ENCODE peak calls at places on chromosome 2, in five cellular contexts. M is KG1, U is activated B cell treated with CpG ODN at 0.5 μM for 24 hours, N is mesenchymal stem cell, Y is pulmonary artery endothelial cell. I is an unnamed sample.

GRCh38 chr2:67384115-67384823 is 12.9 kb upstream of the ETAA1 start:
- DNase-seq in M (no peak), N (no peak), Y (no peak), U (no peak), I (no peak)

GRCh38 chr2:40256649-40257048 is 195.2 kb downstream of the SLC8A1 start:
- DNase-seq in M (no peak), U (no peak), N (no peak), Y (no peak), I (no peak)

GRCh38 chr2:85400541-85400940 is 9.6 kb downstream of the CAPG start:
- DNase-seq in N (no peak), U (no peak), M (no peak), Y (no peak), I (no peak)

GRCh38 chr2:221518201-221518936 is 53.7 kb downstream of the EPHA4 start:
- DNase-seq in N (peak; percentile 92), M (no peak), U (no peak), Y (peak; percentile 45), I (peak; percentile 72)

GRCh38 chr2:94870392-94871225 is 621 bp upstream of the TEKT4 start:
- DNase-seq in U (no peak), N (no peak), Y (no peak), M (no peak), I (no peak)

GRCh38 chr2:162318280-162319222 is at the start of gene IFIH1:
- DNase-seq in U (peak; percentile 72), Y (peak; percentile 74), N (peak; percentile 97), M (peak; percentile 90), I (peak; percentile 85)

GRCh38 chr2:2291500-2292260 is 39.4 kb downstream of the MYT1L start:
- DNase-seq in M (no peak), U (no peak), Y (no peak), N (no peak), I (no peak)

GRCh38 chr2:26179446-26179907 is 6.6 kb downstream of the GAREM2 start:
- DNase-seq in N (no peak), U (no peak), Y (no peak), M (no peak), I (no peak)

GRCh38 chr2:82728090-82728489 is 1731.0 kb downstream of the SUCLG1 start:
- DNase-seq in N (no peak), U (no peak), M (no peak), Y (no peak), I (no peak)

GRCh38 chr2:231592636-231593145 is at the start of gene TEX44:
- DNase-seq in N (no peak), Y (no peak), U (no peak), M (no peak), I (no peak)

GRCh38 chr2:47112665-47113435 is 42.3 kb downstream of the STPG4 start:
- DNase-seq in Y (no peak), M (no peak), N (no peak), U (no peak), I (no peak)

GRCh38 chr2:106094101-106094860 is 99.8 kb downstream of the UXS1 start:
- DNase-seq in Y (no peak), M (no peak), N (no peak), U (no peak), I (no peak)

GRCh38 chr2:60252581-60253170 is 300.8 kb downstream of the BCL11A start:
- DNase-seq in Y (no peak), N (no peak), U (no peak), M (no peak), I (no peak)

GRCh38 chr2:233129351-233129978 is 69.3 kb downstream of the INPP5D start:
- DNase-seq in N (no peak), U (no peak), Y (no peak), M (no peak), I (no peak)

GRCh38 chr2:112187805-112188596 is 49.8 kb downstream of the FBLN7 start:
- DNase-seq in Y (peak; percentile 26), N (no peak), M (no peak), U (no peak), I (no peak)

GRCh38 chr2:238032755-238033337 is 28.0 kb upstream of the SCLY start:
- DNase-seq in M (no peak), N (no peak), U (no peak), Y (no peak), I (no peak)

GRCh38 chr2:125736306-125736705 is 919.7 kb upstream of the GYPC start:
- DNase-seq in N (no peak), Y (no peak), U (no peak), M (no peak), I (no peak)

GRCh38 chr2:20145497-20146193 is 79.3 kb downstream of the SDC1 start:
- DNase-seq in M (no peak), N (no peak), U (no peak), Y (no peak), I (no peak)

GRCh38 chr2:196275646-196276352 is 104.4 kb upstream of the STK17B start:
- DNase-seq in M (no peak), N (peak; percentile 88), Y (no peak), U (no peak), I (peak; percentile 53)

GRCh38 chr2:64699712-64700111 is 46.0 kb upstream of the SERTAD2 start:
- DNase-seq in Y (no peak), N (no peak), U (peak; percentile 24), M (no peak), I (no peak)

GRCh38 chr2:99403524-99403923 is 66.3 kb downstream of the EIF5B start:
- DNase-seq in M (no peak), Y (no peak), U (no peak), N (no peak), I (no peak)

GRCh38 chr2:171049691-171050090 is 111.0 kb downstream of the TLK1 start:
- DNase-seq in M (no peak), U (no peak), N (no peak), Y (no peak), I (no peak)

GRCh38 chr2:79640001-79640400 is 127.2 kb downstream of the CTNNA2 start:
- DNase-seq in Y (no peak), M (no peak), N (no peak), U (no peak), I (no peak)

GRCh38 chr2:144801325-144801724 is 281.4 kb upstream of the ZEB2 start:
- DNase-seq in N (no peak), U (no peak), M (no peak), Y (no peak), I (no peak)

GRCh38 chr2:128307595-128307994 is 11.1 kb downstream of the HS6ST1 start:
- DNase-seq in Y (no peak), N (no peak), U (no peak), M (no peak), I (no peak)

GRCh38 chr2:178271629-178272333 is 77.5 kb downstream of the OSBPL6 start:
- DNase-seq in N (no peak), U (no peak), M (no peak), Y (no peak), I (peak; percentile 67)

GRCh38 chr2:16409006-16409390 is 256.6 kb downstream of the CYRIA start:
- DNase-seq in N (no peak), U (no peak), M (no peak), Y (no peak), I (no peak)

GRCh38 chr2:38215511-38215910 is 139.6 kb upstream of the CYP1B1 start:
- DNase-seq in N (no peak), U (no peak), Y (no peak), M (no peak), I (no peak)

GRCh38 chr2:221102896-221103688 is 469.0 kb downstream of the EPHA4 start:
- DNase-seq in U (no peak), M (no peak), N (peak; percentile 39), Y (no peak), I (no peak)

GRCh38 chr2:125471963-125472362 is 1184.0 kb upstream of the GYPC start:
- DNase-seq in U (no peak), Y (no peak), M (no peak), N (peak; percentile 3), I (peak; percentile 7)

GRCh38 chr2:35454966-35455638 is 900.5 kb upstream of the CRIM1 start:
- DNase-seq in M (no peak), Y (no peak), U (no peak), N (peak; percentile 54), I (peak; percentile 49)

GRCh38 chr2:51454177-51454576 is 422.2 kb upstream of the NRXN1 start:
- DNase-seq in M (no peak), Y (no peak), N (no peak), U (no peak), I (no peak)

GRCh38 chr2:110717734-110718133 is 14.6 kb upstream of the ACOXL start:
- DNase-seq in U (no peak), M (no peak), Y (no peak), N (no peak), I (peak; percentile 10)

GRCh38 chr2:23677836-23678235 is 249.1 kb downstream of the ATAD2B start:
- DNase-seq in U (no peak), Y (no peak), M (no peak), N (no peak), I (peak; percentile 32)

GRCh38 chr2:205463626-205464025 is 218.7 kb upstream of the NRP2 start:
- DNase-seq in N (no peak), M (no peak), Y (no peak), U (no peak), I (no peak)

GRCh38 chr2:16138811-16139662 is 198.7 kb downstream of the MYCN start:
- DNase-seq in N (no peak), Y (no peak), M (no peak), U (no peak), I (no peak)

GRCh38 chr2:237557633-237558015 is 8.8 kb upstream of the PRLH start:
- DNase-seq in N (no peak), M (no peak), U (no peak), Y (no peak), I (no peak)

GRCh38 chr2:218465987-218466633 is 47.2 kb downstream of the VIL1 start:
- DNase-seq in M (no peak), N (peak; percentile 44), Y (no peak), U (no peak), I (peak; percentile 39)

GRCh38 chr2:30915485-30915884 is 108.2 kb upstream of the CAPN13 start:
- DNase-seq in Y (no peak), M (no peak), U (no peak), N (no peak), I (no peak)

GRCh38 chr2:164826293-164827243 is 15.1 kb downstream of the COBLL1 start:
- DNase-seq in Y (no peak), U (no peak), M (no peak), N (peak; percentile 25), I (peak; percentile 79)

I was measured in amniotic epithelial cell.